ENCODE peak calls at places on chromosomes 11 and 22, in four cellular contexts. One of them, this sample, is unnamed.

GRCh38 chr22:25110846-25111578 is 88.6 kb upstream of the CRYBB3 start:
- DNase-seq in endothelial cell of umbilical vein: peak; percentile 96
- DNase-seq in endothelial cell: peak; percentile 72
- DNase-seq in M059J: peak; percentile 84
- DNase-seq in this sample: peak; percentile 51

GRCh38 chr22:43142881-43143562 is at the start of gene MCAT:
- DNase-seq in endothelial cell of umbilical vein: peak; percentile 76
- DNase-seq in endothelial cell: peak; percentile 69
- DNase-seq in M059J: peak; percentile 54
- DNase-seq in this sample: peak; percentile 57

GRCh38 chr11:56740107-56740506 is 8.4 kb downstream of the OR9G4 start:
- DNase-seq in endothelial cell of umbilical vein: no peak
- DNase-seq in endothelial cell: no peak
- DNase-seq in M059J: no peak
- DNase-seq in this sample: no peak

GRCh38 chr11:45901646-45902045 is 5.4 kb downstream of the FREY1 start:
- DNase-seq in endothelial cell of umbilical vein: no peak
- DNase-seq in endothelial cell: no peak
- DNase-seq in M059J: no peak
- DNase-seq in this sample: no peak

GRCh38 chr11:133903875-133904817 is 52.6 kb downstream of the IGSF9B start:
- DNase-seq in endothelial cell of umbilical vein: no peak
- DNase-seq in endothelial cell: no peak
- DNase-seq in M059J: no peak
- DNase-seq in this sample: peak; percentile 57

GRCh38 chr11:124672531-124673215 is 866 bp downstream of the SIAE start:
- DNase-seq in endothelial cell of umbilical vein: no peak
- DNase-seq in endothelial cell: no peak
- DNase-seq in M059J: no peak
- DNase-seq in this sample: no peak

GRCh38 chr11:103234974-103235373 is 125.7 kb downstream of the DYNC2H1 start:
- DNase-seq in endothelial cell of umbilical vein: no peak
- DNase-seq in endothelial cell: no peak
- DNase-seq in M059J: peak; percentile 32
- DNase-seq in this sample: no peak

GRCh38 chr11:45146072-45147016 is at the start of gene PRDM11:
- DNase-seq in endothelial cell of umbilical vein: peak; percentile 53
- DNase-seq in endothelial cell: peak; percentile 60
- DNase-seq in M059J: peak; percentile 78
- DNase-seq in this sample: no peak

GRCh38 chr11:67489203-67489859 is 6.5 kb downstream of the AIP start:
- DNase-seq in endothelial cell of umbilical vein: no peak
- DNase-seq in endothelial cell: no peak
- DNase-seq in M059J: no peak
- DNase-seq in this sample: peak; percentile 80

GRCh38 chr11:6156628-6157367 is 13.3 kb downstream of the OR52B2 start:
- DNase-seq in endothelial cell of umbilical vein: no peak
- DNase-seq in endothelial cell: no peak
- DNase-seq in M059J: peak; percentile 5
- DNase-seq in this sample: no peak

GRCh38 chr11:67627394-67627787 is 2.3 kb downstream of the NUDT8 start:
- DNase-seq in endothelial cell of umbilical vein: no peak
- DNase-seq in endothelial cell: no peak
- DNase-seq in M059J: no peak
- DNase-seq in this sample: no peak

GRCh38 chr11:111344032-111344431 is 35.0 kb downstream of the POU2AF1 start:
- DNase-seq in endothelial cell of umbilical vein: no peak
- DNase-seq in endothelial cell: no peak
- DNase-seq in M059J: peak; percentile 65
- DNase-seq in this sample: peak; percentile 59

GRCh38 chr11:10114593-10115404 is 179.2 kb downstream of the SBF2 start:
- DNase-seq in endothelial cell of umbilical vein: no peak
- DNase-seq in endothelial cell: no peak
- DNase-seq in M059J: peak; percentile 69
- DNase-seq in this sample: no peak

GRCh38 chr11:83641511-83641910 is 355.3 kb upstream of the CCDC90B start:
- DNase-seq in endothelial cell of umbilical vein: no peak
- DNase-seq in endothelial cell: no peak
- DNase-seq in M059J: no peak
- DNase-seq in this sample: no peak

GRCh38 chr22:25622011-25622410 is 57.5 kb downstream of the GRK3 start:
- DNase-seq in endothelial cell of umbilical vein: no peak
- DNase-seq in endothelial cell: no peak
- DNase-seq in M059J: peak; percentile 48
- DNase-seq in this sample: no peak

GRCh38 chr11:34529643-34530042 is 16.0 kb upstream of the ELF5 start:
- DNase-seq in endothelial cell of umbilical vein: no peak
- DNase-seq in endothelial cell: no peak
- DNase-seq in M059J: no peak
- DNase-seq in this sample: no peak

GRCh38 chr22:38085056-38085455 is 1.1 kb upstream of the SLC16A8 start:
- DNase-seq in endothelial cell of umbilical vein: no peak
- DNase-seq in endothelial cell: no peak
- DNase-seq in M059J: no peak
- DNase-seq in this sample: no peak

GRCh38 chr11:12157241-12157661 is 46.9 kb downstream of the MICAL2 start:
- DNase-seq in endothelial cell of umbilical vein: peak; percentile 29
- DNase-seq in endothelial cell: no peak
- DNase-seq in M059J: peak; percentile 93
- DNase-seq in this sample: no peak

GRCh38 chr11:24755260-24755839 is 258.5 kb downstream of the LUZP2 start:
- DNase-seq in endothelial cell of umbilical vein: no peak
- DNase-seq in endothelial cell: no peak
- DNase-seq in M059J: no peak
- DNase-seq in this sample: no peak

GRCh38 chr11:12827929-12828812 is 153.9 kb downstream of the TEAD1 start:
- DNase-seq in endothelial cell of umbilical vein: peak; percentile 91
- DNase-seq in endothelial cell: peak; percentile 33
- DNase-seq in M059J: peak; percentile 82
- DNase-seq in this sample: no peak

GRCh38 chr22:22357024-22357868 is 112.7 kb downstream of the VPREB1 start:
- DNase-seq in endothelial cell of umbilical vein: peak; percentile 50
- DNase-seq in endothelial cell: peak; percentile 94
- DNase-seq in M059J: peak; percentile 59
- DNase-seq in this sample: peak; percentile 91

GRCh38 chr11:46322759-46323158 is 24.5 kb upstream of the DGKZ start:
- DNase-seq in endothelial cell of umbilical vein: no peak
- DNase-seq in endothelial cell: no peak
- DNase-seq in M059J: peak; percentile 49
- DNase-seq in this sample: no peak

GRCh38 chr11:45102810-45103621 is 43.4 kb upstream of the PRDM11 start:
- DNase-seq in endothelial cell of umbilical vein: peak; percentile 86
- DNase-seq in endothelial cell: peak; percentile 71
- DNase-seq in M059J: peak; percentile 87
- DNase-seq in this sample: peak; percentile 42

GRCh38 chr11:107856981-107857517 is 1.5 kb downstream of the SLC35F2 start:
- DNase-seq in endothelial cell of umbilical vein: no peak
- DNase-seq in endothelial cell: no peak
- DNase-seq in M059J: peak; percentile 17
- DNase-seq in this sample: peak; percentile 81

GRCh38 chr22:39545310-39546063 is 12.9 kb upstream of the RPS19BP1 start:
- DNase-seq in endothelial cell of umbilical vein: peak; percentile 34
- DNase-seq in endothelial cell: peak; percentile 70
- DNase-seq in M059J: peak; percentile 25
- DNase-seq in this sample: no peak

GRCh38 chr22:31637375-31637937 is 24.6 kb downstream of the PISD start:
- DNase-seq in endothelial cell of umbilical vein: no peak
- DNase-seq in endothelial cell: no peak
- DNase-seq in M059J: no peak
- DNase-seq in this sample: no peak

GRCh38 chr11:125404811-125405481 is 91.1 kb downstream of the FEZ1 start:
- DNase-seq in endothelial cell of umbilical vein: peak; percentile 47
- DNase-seq in endothelial cell: peak; percentile 84
- DNase-seq in M059J: peak; percentile 28
- DNase-seq in this sample: peak; percentile 94

GRCh38 chr11:130214861-130215530 is 55.4 kb downstream of the ST14 start:
- DNase-seq in endothelial cell of umbilical vein: no peak
- DNase-seq in endothelial cell: peak; percentile 0
- DNase-seq in M059J: no peak
- DNase-seq in this sample: peak; percentile 62

GRCh38 chr22:19679476-19680099 is 34.7 kb upstream of the SEPTIN5 start:
- DNase-seq in endothelial cell of umbilical vein: peak; percentile 13
- DNase-seq in endothelial cell: peak; percentile 69
- DNase-seq in M059J: no peak
- DNase-seq in this sample: no peak

GRCh38 chr11:45907911-45908370 is 870 bp upstream of the FREY1 start:
- DNase-seq in endothelial cell of umbilical vein: no peak
- DNase-seq in endothelial cell: no peak
- DNase-seq in M059J: no peak
- DNase-seq in this sample: no peak

GRCh38 chr22:47783433-47784366 is 1021.2 kb downstream of the TBC1D22A start:
- DNase-seq in endothelial cell of umbilical vein: no peak
- DNase-seq in endothelial cell: no peak
- DNase-seq in M059J: no peak
- DNase-seq in this sample: no peak

GRCh38 chr11:77819921-77820564 is 479 bp downstream of the RSF1 start:
- DNase-seq in endothelial cell of umbilical vein: peak; percentile 48
- DNase-seq in endothelial cell: peak; percentile 44
- DNase-seq in M059J: peak; percentile 58
- DNase-seq in this sample: peak; percentile 42

GRCh38 chr11:64445651-64446050 is 86.7 kb downstream of the RPS6KA4 start:
- DNase-seq in endothelial cell of umbilical vein: no peak
- DNase-seq in endothelial cell: no peak
- DNase-seq in M059J: no peak
- DNase-seq in this sample: no peak

This sample was measured in lower leg skin.